ENCODE peak calls at places on chromosomes 13 and 19, in five cellular contexts. R, N, F, G and I are unnamed samples.

GRCh38 chr13:33284016-33284415 is 1.5 kb downstream of the STARD13 start:
- DNase-seq in N (no peak), F (no peak), R (no peak), G (peak; percentile 44), I (no peak)

GRCh38 chr19:29525901-29526729 is at the start of gene VSTM2B:
- DNase-seq in R (no peak), G (no peak), N (no peak), F (no peak), I (no peak)

GRCh38 chr19:52640916-52641315 is 2.8 kb upstream of the ZNF83 start:
- DNase-seq in N (no peak), G (peak; percentile 36), R (no peak), F (no peak), I (no peak)

GRCh38 chr19:50639121-50640112 is at the start of gene SYT3:
- DNase-seq in R (peak; percentile 42), N (peak; percentile 60), F (no peak), G (peak; percentile 29), I (peak; percentile 45)

GRCh38 chr19:10424011-10424637 is 3.8 kb downstream of the PDE4A start:
- DNase-seq in G (peak; percentile 63), R (peak; percentile 67), F (peak; percentile 49), N (peak; percentile 92), I (peak; percentile 72)

GRCh38 chr13:62085337-62085736 is 669.7 kb upstream of the PCDH20 start:
- DNase-seq in G (no peak), F (no peak), R (no peak), N (no peak), I (no peak)

GRCh38 chr19:32154418-32154817 is 191.0 kb upstream of the ZNF507 start:
- DNase-seq in G (no peak), N (no peak), R (no peak), F (no peak), I (no peak)

GRCh38 chr19:58328999-58329398 is 2.2 kb downstream of the ZSCAN22 start:
- DNase-seq in N (no peak), R (no peak), F (no peak), G (no peak), I (peak; percentile 20)

GRCh38 chr13:22173605-22174004 is 502.7 kb downstream of the FGF9 start:
- DNase-seq in F (no peak), G (peak; percentile 66), N (no peak), R (no peak), I (no peak)

GRCh38 chr13:44313674-44314073 is 60.0 kb upstream of the SERP2 start:
- DNase-seq in R (no peak), G (peak; percentile 80), N (no peak), F (no peak), I (no peak)

GRCh38 chr13:103142091-103142594 is 75.9 kb upstream of the SLC10A2 start:
- DNase-seq in R (no peak), N (no peak), F (no peak), G (no peak), I (no peak)

GRCh38 chr19:932647-933552 is 7.1 kb downstream of the ARID3A start:
- DNase-seq in F (peak; percentile 89), N (no peak), G (peak; percentile 93), R (no peak), I (no peak)

GRCh38 chr13:40190656-40191100 is 475.8 kb downstream of the FOXO1 start:
- DNase-seq in R (peak; percentile 75), N (no peak), F (peak; percentile 60), G (peak; percentile 57), I (peak; percentile 60)

GRCh38 chr13:32229443-32229842 is 85.7 kb downstream of the ZAR1L start:
- DNase-seq in N (no peak), G (no peak), F (no peak), R (no peak), I (no peak)

GRCh38 chr19:18340237-18340989 is at the start of gene PGPEP1:
- DNase-seq in R (peak; percentile 63), N (peak; percentile 66), G (peak; percentile 43), F (peak; percentile 66), I (peak; percentile 73)

GRCh38 chr13:92564942-92565341 is 661.7 kb upstream of the GPC6 start:
- DNase-seq in N (no peak), R (no peak), F (no peak), G (no peak), I (no peak)

GRCh38 chr13:75907044-75907443 is 270.9 kb downstream of the LMO7 start:
- DNase-seq in N (no peak), F (no peak), R (no peak), G (no peak), I (no peak)

GRCh38 chr13:32011971-32012370 is 19.6 kb upstream of the FRY start:
- DNase-seq in F (no peak), N (no peak), R (no peak), G (no peak), I (no peak)

GRCh38 chr19:48718711-48719231 is 754 bp downstream of the MAMSTR start:
- DNase-seq in R (no peak), G (no peak), F (peak; percentile 71), N (no peak), I (no peak)

GRCh38 chr13:97282705-97283104 is 60.6 kb downstream of the MBNL2 start:
- DNase-seq in R (no peak), F (no peak), N (no peak), G (no peak), I (no peak)

GRCh38 chr19:43489310-43489709 is 15.2 kb downstream of the PHLDB3 start:
- DNase-seq in F (no peak), N (no peak), G (no peak), R (no peak), I (no peak)

GRCh38 chr13:99619207-99619606 is 117.9 kb downstream of the TM9SF2 start:
- DNase-seq in R (no peak), F (no peak), N (no peak), G (no peak), I (no peak)

GRCh38 chr13:113021391-113021790 is 52.4 kb downstream of the MCF2L start:
- DNase-seq in F (no peak), R (no peak), N (no peak), G (no peak), I (no peak)

GRCh38 chr19:31314849-31315620 is 34.2 kb downstream of the TSHZ3 start:
- DNase-seq in F (no peak), R (no peak), N (no peak), G (no peak), I (no peak)

GRCh38 chr19:30649934-30650614 is 277.9 kb downstream of the ZNF536 start:
- DNase-seq in R (no peak), N (no peak), F (no peak), G (peak; percentile 68), I (peak; percentile 33)

GRCh38 chr19:55624109-55625003 is at the start of gene ZNF784:
- DNase-seq in N (peak; percentile 98), G (peak; percentile 88), R (peak; percentile 91), F (peak; percentile 92), I (peak; percentile 93)

GRCh38 chr13:89061821-89062220 is 1390.7 kb downstream of the SLITRK5 start:
- DNase-seq in G (no peak), F (no peak), N (no peak), R (no peak), I (no peak)

GRCh38 chr13:82833928-82834327 is 1048.3 kb downstream of the SLITRK1 start:
- DNase-seq in G (peak; percentile 2), N (no peak), F (no peak), R (no peak), I (no peak)

GRCh38 chr13:100916943-100917342 is 242.3 kb upstream of the TMTC4 start:
- DNase-seq in N (no peak), R (no peak), G (no peak), F (no peak), I (no peak)

GRCh38 chr13:104592545-104593250 is 1526.5 kb upstream of the SLC10A2 start:
- DNase-seq in N (no peak), F (no peak), R (no peak), G (no peak), I (no peak)